ENCODE peak calls at places on chromosomes 4 and X, in nine cellular contexts. One of them, this sample, is unnamed.

GRCh38 chr4:98210293-98210692 is 50.9 kb upstream of the RAP1GDS1 start:
- DNase-seq in right lobe of liver: no peak
- DNase-seq in lower leg skin: no peak
- DNase-seq in GM12891: no peak
- DNase-seq in uterus: no peak
- DNase-seq in tibial nerve: no peak
- DNase-seq in transverse colon: no peak
- DNase-seq in body of pancreas: no peak
- DNase-seq in H54: no peak
- DNase-seq in this sample: no peak

GRCh38 chr4:664713-665231 is 9.3 kb downstream of the ATP5ME start:
- DNase-seq in right lobe of liver: peak; percentile 39
- DNase-seq in lower leg skin: no peak
- DNase-seq in GM12891: no peak
- DNase-seq in uterus: no peak
- DNase-seq in tibial nerve: no peak
- DNase-seq in transverse colon: no peak
- DNase-seq in body of pancreas: no peak
- DNase-seq in H54: no peak
- DNase-seq in this sample: no peak

GRCh38 chrX:1483843-1484637 is 31.3 kb upstream of the ASMTL start:
- DNase-seq in right lobe of liver: no peak
- DNase-seq in lower leg skin: peak; percentile 43
- DNase-seq in GM12891: no peak
- DNase-seq in uterus: no peak
- DNase-seq in tibial nerve: no peak
- DNase-seq in transverse colon: no peak
- DNase-seq in body of pancreas: no peak
- DNase-seq in H54: no peak
- DNase-seq in this sample: peak; percentile 6

GRCh38 chr4:119785963-119786362 is 157.4 kb upstream of the PDE5A start:
- DNase-seq in right lobe of liver: no peak
- DNase-seq in lower leg skin: no peak
- DNase-seq in GM12891: no peak
- DNase-seq in uterus: no peak
- DNase-seq in tibial nerve: no peak
- DNase-seq in transverse colon: peak; percentile 34
- DNase-seq in body of pancreas: peak; percentile 11
- DNase-seq in H54: no peak
- DNase-seq in this sample: no peak

GRCh38 chrX:84187501-84188319 is at the start of gene RPS6KA6:
- DNase-seq in right lobe of liver: peak; percentile 55
- DNase-seq in lower leg skin: peak; percentile 85
- DNase-seq in GM12891: peak; percentile 1
- DNase-seq in uterus: peak; percentile 33
- DNase-seq in tibial nerve: no peak
- DNase-seq in transverse colon: peak; percentile 22
- DNase-seq in body of pancreas: peak; percentile 21
- DNase-seq in H54: no peak
- DNase-seq in this sample: peak; percentile 48

GRCh38 chrX:74249963-74250362 is 54.0 kb upstream of the ZCCHC13 start:
- DNase-seq in right lobe of liver: no peak
- DNase-seq in lower leg skin: no peak
- DNase-seq in GM12891: no peak
- DNase-seq in uterus: no peak
- DNase-seq in tibial nerve: no peak
- DNase-seq in transverse colon: no peak
- DNase-seq in body of pancreas: no peak
- DNase-seq in H54: no peak
- DNase-seq in this sample: no peak

GRCh38 chr4:176883108-176883550 is 90.4 kb upstream of the VEGFC start:
- DNase-seq in right lobe of liver: no peak
- DNase-seq in lower leg skin: no peak
- DNase-seq in GM12891: no peak
- DNase-seq in uterus: no peak
- DNase-seq in tibial nerve: no peak
- DNase-seq in transverse colon: no peak
- DNase-seq in body of pancreas: no peak
- DNase-seq in H54: no peak
- DNase-seq in this sample: no peak

GRCh38 chr4:94414907-94415306 is 36.8 kb upstream of the PDLIM5 start:
- DNase-seq in right lobe of liver: no peak
- DNase-seq in lower leg skin: no peak
- DNase-seq in GM12891: no peak
- DNase-seq in uterus: no peak
- DNase-seq in tibial nerve: no peak
- DNase-seq in transverse colon: no peak
- DNase-seq in body of pancreas: no peak
- DNase-seq in H54: no peak
- DNase-seq in this sample: no peak

GRCh38 chrX:76148011-76148665 is 24.7 kb upstream of the PBDC1 start:
- DNase-seq in right lobe of liver: no peak
- DNase-seq in lower leg skin: no peak
- DNase-seq in GM12891: no peak
- DNase-seq in uterus: peak; percentile 22
- DNase-seq in tibial nerve: no peak
- DNase-seq in transverse colon: peak; percentile 10
- DNase-seq in body of pancreas: peak; percentile 17
- DNase-seq in H54: no peak
- DNase-seq in this sample: no peak

GRCh38 chrX:111090458-111090857 is 5.5 kb upstream of the PAK3 start:
- DNase-seq in right lobe of liver: no peak
- DNase-seq in lower leg skin: no peak
- DNase-seq in GM12891: no peak
- DNase-seq in uterus: no peak
- DNase-seq in tibial nerve: no peak
- DNase-seq in transverse colon: no peak
- DNase-seq in body of pancreas: no peak
- DNase-seq in H54: no peak
- DNase-seq in this sample: no peak

DNA sequence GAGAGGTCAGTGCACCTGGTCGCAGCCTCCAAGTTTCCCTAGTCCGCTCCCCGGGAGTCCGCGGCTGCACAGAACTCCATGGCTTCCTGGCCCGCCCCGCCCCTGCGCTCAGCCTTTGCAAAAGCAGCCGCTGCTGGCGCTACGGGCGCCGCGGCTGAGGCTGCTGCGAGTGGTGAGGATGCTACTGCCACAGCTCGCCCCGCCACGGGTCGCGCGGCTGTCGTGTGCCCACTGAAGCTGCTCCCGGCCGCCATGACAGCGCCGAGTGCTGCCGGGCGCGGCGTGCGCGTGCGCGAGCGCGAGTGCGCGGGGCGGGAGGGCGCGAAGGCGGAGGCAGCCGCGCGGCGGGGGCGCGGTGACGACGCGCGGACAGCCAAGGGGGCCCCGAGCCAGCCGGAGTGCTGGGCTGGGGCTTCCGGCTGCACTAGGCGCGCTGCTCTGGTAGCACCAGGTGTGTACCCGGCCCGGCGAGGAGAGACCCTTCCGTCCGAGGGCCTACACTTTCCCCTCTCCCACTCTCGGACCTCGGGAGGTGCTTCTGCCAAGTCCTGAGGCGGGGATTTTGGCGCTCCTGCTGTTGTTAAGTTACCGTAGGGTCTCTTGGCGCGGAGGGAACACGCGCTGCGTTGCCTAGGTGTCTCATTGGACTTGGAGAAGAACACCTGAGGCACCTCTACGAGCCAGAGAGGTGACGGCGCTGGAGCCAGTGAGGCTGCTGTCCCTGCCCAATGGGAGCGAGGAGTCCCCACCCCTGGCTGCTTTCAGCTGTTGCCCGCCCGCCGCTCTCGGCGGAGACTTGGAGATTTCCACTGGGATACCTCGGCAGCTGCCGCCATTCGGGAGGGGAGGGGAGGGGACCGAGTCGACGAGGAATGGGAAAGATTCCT is 617 bp upstream of the LRBA start:
- DNase-seq in right lobe of liver: peak; percentile 78
- DNase-seq in lower leg skin: peak; percentile 93
- DNase-seq in GM12891: peak; percentile 67
- DNase-seq in uterus: peak; percentile 77
- DNase-seq in tibial nerve: peak; percentile 31
- DNase-seq in transverse colon: peak; percentile 82
- DNase-seq in body of pancreas: peak; percentile 91
- DNase-seq in H54: peak; percentile 61
- DNase-seq in this sample: peak; percentile 84
- TF ChIP-seq POLR2A in right lobe of liver: peak; percentile 90
- TF ChIP-seq POLR2A in lower leg skin: no peak
- TF ChIP-seq POLR2A in GM12891: peak; percentile 91
- TF ChIP-seq POLR2A in uterus: peak; percentile 89
- TF ChIP-seq POLR2A in tibial nerve: peak; percentile 74
- TF ChIP-seq POLR2A in transverse colon: peak; percentile 85
- TF ChIP-seq POLR2A in body of pancreas: peak; percentile 97
- TF ChIP-seq POLR2A in H54: peak; percentile 95
- TF ChIP-seq POLR2A in this sample: no peak

GRCh38 chr4:2846172-2846571 is 2.5 kb downstream of the ADD1 start:
- DNase-seq in right lobe of liver: no peak
- DNase-seq in lower leg skin: no peak
- DNase-seq in GM12891: no peak
- DNase-seq in uterus: no peak
- DNase-seq in tibial nerve: no peak
- DNase-seq in transverse colon: no peak
- DNase-seq in body of pancreas: no peak
- DNase-seq in H54: no peak
- DNase-seq in this sample: no peak

GRCh38 chr4:2847297-2847871 is 3.7 kb downstream of the ADD1 start:
- DNase-seq in right lobe of liver: no peak
- DNase-seq in lower leg skin: no peak
- DNase-seq in GM12891: no peak
- DNase-seq in uterus: no peak
- DNase-seq in tibial nerve: no peak
- DNase-seq in transverse colon: no peak
- DNase-seq in body of pancreas: no peak
- DNase-seq in H54: no peak
- DNase-seq in this sample: no peak

GRCh38 chr4:2842667-2843022 is 999 bp upstream of the ADD1 start:
- DNase-seq in right lobe of liver: no peak
- DNase-seq in lower leg skin: no peak
- DNase-seq in GM12891: no peak
- DNase-seq in uterus: no peak
- DNase-seq in tibial nerve: no peak
- DNase-seq in transverse colon: no peak
- DNase-seq in body of pancreas: no peak
- DNase-seq in H54: no peak
- DNase-seq in this sample: no peak

GRCh38 chr4:2843023-2843908 is at the start of gene ADD1:
- DNase-seq in right lobe of liver: peak; percentile 95
- DNase-seq in lower leg skin: peak; percentile 98
- DNase-seq in GM12891: peak; percentile 95
- DNase-seq in uterus: peak; percentile 98
- DNase-seq in tibial nerve: peak; percentile 87
- DNase-seq in transverse colon: peak; percentile 95
- DNase-seq in body of pancreas: peak; percentile 94
- DNase-seq in H54: peak; percentile 91
- DNase-seq in this sample: peak; percentile 87

DNA sequence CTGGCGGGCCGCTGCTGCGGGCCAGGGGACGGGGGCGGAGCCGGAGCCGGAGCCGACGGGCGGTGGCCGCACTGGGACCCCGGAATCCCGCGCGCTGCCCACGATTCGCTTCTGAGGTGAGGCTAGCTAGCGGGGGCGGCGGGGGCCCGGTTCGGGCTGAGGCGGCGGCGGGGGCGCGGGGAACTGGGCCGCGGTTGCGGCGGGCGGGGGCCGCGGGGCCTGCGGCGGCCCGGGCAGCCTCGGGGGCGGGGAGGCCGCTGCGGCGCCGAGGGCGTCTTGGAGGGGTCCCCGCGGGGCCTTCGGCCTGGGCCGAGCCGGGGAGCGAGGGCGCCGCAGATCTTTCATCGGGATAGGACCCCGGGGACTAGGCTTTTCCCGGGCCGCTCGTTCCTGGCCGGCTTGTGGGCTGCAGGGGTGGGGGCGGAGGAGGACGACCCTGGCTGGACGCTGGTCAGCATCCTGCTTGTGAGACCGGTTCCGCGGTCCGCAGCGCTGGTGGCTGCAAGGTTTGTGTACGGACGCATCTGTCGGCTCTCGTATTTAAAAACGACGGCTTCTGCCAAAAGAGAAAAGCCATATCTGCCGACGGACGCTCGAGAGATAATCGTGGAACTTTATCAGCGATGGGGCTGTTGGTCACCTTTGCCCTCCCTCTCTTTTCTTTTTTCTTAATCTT is 403 bp downstream of the ADD1 start:
- DNase-seq in right lobe of liver: peak; percentile 70
- DNase-seq in lower leg skin: peak; percentile 90
- DNase-seq in GM12891: no peak
- DNase-seq in uterus: peak; percentile 45
- DNase-seq in tibial nerve: no peak
- DNase-seq in transverse colon: peak; percentile 50
- DNase-seq in body of pancreas: peak; percentile 58
- DNase-seq in H54: no peak
- DNase-seq in this sample: peak; percentile 33
- TF ChIP-seq POLR2A in right lobe of liver: no peak
- TF ChIP-seq POLR2A in lower leg skin: no peak
- TF ChIP-seq POLR2A in GM12891: no peak
- TF ChIP-seq POLR2A in uterus: no peak
- TF ChIP-seq POLR2A in tibial nerve: no peak
- TF ChIP-seq POLR2A in transverse colon: no peak
- TF ChIP-seq POLR2A in body of pancreas: no peak
- TF ChIP-seq POLR2A in H54: no peak
- TF ChIP-seq POLR2A in this sample: no peak

DNA sequence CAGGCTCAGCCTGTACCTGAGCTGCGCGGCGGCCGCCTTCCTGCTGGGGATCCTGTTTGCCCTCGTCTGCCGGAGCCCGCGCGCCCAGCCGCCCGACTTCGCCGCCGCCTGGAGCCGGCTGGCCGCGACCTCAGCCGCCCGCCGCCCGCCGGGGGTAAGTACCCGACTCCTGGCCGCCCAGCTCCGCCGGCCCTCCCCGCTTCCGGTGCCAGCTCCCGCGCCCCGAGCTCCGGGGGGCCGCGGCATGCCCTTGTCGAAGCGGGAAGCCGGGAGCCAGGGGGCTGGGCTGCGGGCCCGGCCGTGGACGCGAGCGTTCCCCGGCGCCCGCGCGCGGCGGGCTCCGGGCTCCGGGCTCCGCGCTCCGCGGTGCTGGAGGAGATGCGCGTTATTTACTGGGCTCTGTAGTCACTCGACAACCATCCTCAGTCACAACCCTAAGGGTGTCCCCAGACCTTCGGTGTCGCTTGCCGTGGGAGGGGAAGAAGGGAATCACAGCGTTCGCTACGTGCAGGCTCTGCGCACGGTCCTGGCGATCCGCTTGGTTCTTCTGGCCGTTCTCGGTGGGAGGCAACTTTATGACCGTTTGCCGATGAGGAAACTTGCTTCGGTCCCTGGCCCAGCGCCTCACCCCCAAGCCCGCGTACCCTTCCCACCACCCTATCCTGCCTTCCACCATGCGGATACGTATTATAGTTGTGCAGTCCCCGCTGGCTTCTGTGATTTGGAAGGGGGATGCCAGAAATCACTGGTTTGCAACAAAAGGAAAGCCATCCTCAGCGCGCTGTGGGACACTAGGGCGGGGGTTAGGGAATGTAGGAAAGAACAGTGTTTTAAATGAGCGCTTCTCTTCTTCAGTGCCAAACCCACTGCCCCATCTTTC is 944 bp downstream of the SNX25 start:
- DNase-seq in right lobe of liver: peak; percentile 63
- DNase-seq in lower leg skin: peak; percentile 91
- DNase-seq in GM12891: no peak
- DNase-seq in uterus: peak; percentile 43
- DNase-seq in tibial nerve: no peak
- DNase-seq in transverse colon: peak; percentile 51
- DNase-seq in body of pancreas: peak; percentile 58
- DNase-seq in H54: no peak
- DNase-seq in this sample: no peak
- TF ChIP-seq POLR2A in right lobe of liver: peak; percentile 38
- TF ChIP-seq POLR2A in lower leg skin: no peak
- TF ChIP-seq POLR2A in GM12891: peak; percentile 30
- TF ChIP-seq POLR2A in uterus: peak; percentile 23
- TF ChIP-seq POLR2A in tibial nerve: no peak
- TF ChIP-seq POLR2A in transverse colon: peak; percentile 44
- TF ChIP-seq POLR2A in body of pancreas: peak; percentile 76
- TF ChIP-seq POLR2A in H54: no peak
- TF ChIP-seq POLR2A in this sample: no peak

GRCh38 chr4:99945718-99946345 is 586 bp downstream of the DNAJB14 start:
- DNase-seq in right lobe of liver: no peak
- DNase-seq in lower leg skin: no peak
- DNase-seq in GM12891: no peak
- DNase-seq in uterus: no peak
- DNase-seq in tibial nerve: no peak
- DNase-seq in transverse colon: no peak
- DNase-seq in body of pancreas: no peak
- DNase-seq in H54: no peak
- DNase-seq in this sample: no peak
- TF ChIP-seq POLR2A in right lobe of liver: no peak
- TF ChIP-seq POLR2A in lower leg skin: no peak
- TF ChIP-seq POLR2A in GM12891: no peak
- TF ChIP-seq POLR2A in uterus: no peak
- TF ChIP-seq POLR2A in tibial nerve: no peak
- TF ChIP-seq POLR2A in transverse colon: no peak
- TF ChIP-seq POLR2A in body of pancreas: no peak
- TF ChIP-seq POLR2A in H54: no peak
- TF ChIP-seq POLR2A in this sample: no peak